ENCODE peak calls at places on chromosome 4, in seven cellular contexts. N, I, W, A, V, X and M are unnamed samples.

GRCh38 chr4:76179398-76180318 is 31.5 kb upstream of the NUP54 start:
- DNase-seq in N (peak; percentile 67), I (peak; percentile 79), W (peak; percentile 71), A (peak; percentile 89), V (peak; percentile 90), X (peak; percentile 71), M (peak; percentile 95)

GRCh38 chr4:170198742-170199141 is 109.0 kb upstream of the AADAT start:
- DNase-seq in N (no peak), I (no peak), W (no peak), A (no peak), V (no peak), X (no peak), M (no peak)

GRCh38 chr4:71765349-71765748 is 18.5 kb downstream of the GC start:
- DNase-seq in N (no peak), I (no peak), W (no peak), A (no peak), V (no peak), X (no peak), M (no peak)

GRCh38 chr4:8194306-8195242 is 4.5 kb upstream of the SH3TC1 start:
- DNase-seq in N (no peak), I (no peak), W (no peak), A (no peak), V (no peak), X (no peak), M (no peak)

GRCh38 chr4:86403575-86403974 is 43.7 kb upstream of the MAPK10 start:
- DNase-seq in N (no peak), I (no peak), W (no peak), A (no peak), V (no peak), X (no peak), M (no peak)

GRCh38 chr4:174375422-174375821 is 91.7 kb downstream of the CEP44 start:
- DNase-seq in N (no peak), I (no peak), W (no peak), A (no peak), V (peak; percentile 60), X (no peak), M (no peak)

GRCh38 chr4:125097729-125098128 is 217.0 kb upstream of the FAT4 start:
- DNase-seq in N (no peak), I (no peak), W (no peak), A (no peak), V (no peak), X (no peak), M (no peak)

GRCh38 chr4:53656421-53656981 is 65.2 kb upstream of the LNX1 start:
- DNase-seq in N (no peak), I (no peak), W (no peak), A (no peak), V (no peak), X (no peak), M (peak; percentile 52)

GRCh38 chr4:170423137-170423536 is 333.4 kb upstream of the AADAT start:
- DNase-seq in N (no peak), I (no peak), W (no peak), A (no peak), V (no peak), X (no peak), M (no peak)

GRCh38 chr4:182225257-182225852 is 17.8 kb upstream of the TENM3 start:
- DNase-seq in N (no peak), I (no peak), W (no peak), A (no peak), V (no peak), X (no peak), M (no peak)

GRCh38 chr4:94665500-94666398 is 92.0 kb upstream of the BMPR1B start:
- DNase-seq in N (no peak), I (no peak), W (no peak), A (no peak), V (no peak), X (no peak), M (no peak)

GRCh38 chr4:99205104-99205979 is 13.7 kb downstream of the ADH6 start:
- DNase-seq in N (no peak), I (no peak), W (no peak), A (no peak), V (no peak), X (no peak), M (no peak)

GRCh38 chr4:16677545-16677944 is 220.9 kb downstream of the LDB2 start:
- DNase-seq in N (no peak), I (peak; percentile 25), W (no peak), A (no peak), V (no peak), X (no peak), M (no peak)

GRCh38 chr4:90183254-90183653 is 56.1 kb downstream of the CCSER1 start:
- DNase-seq in N (no peak), I (no peak), W (no peak), A (no peak), V (no peak), X (no peak), M (no peak)

GRCh38 chr4:40405194-40405593 is 70.1 kb downstream of the CHRNA9 start:
- DNase-seq in N (no peak), I (no peak), W (no peak), A (no peak), V (no peak), X (no peak), M (no peak)

GRCh38 chr4:153223418-153223792 is 19.2 kb downstream of the TRIM2 start:
- DNase-seq in N (no peak), I (peak; percentile 33), W (no peak), A (no peak), V (no peak), X (no peak), M (no peak)

GRCh38 chr4:76002176-76002575 is 5.1 kb downstream of the CXCL9 start:
- DNase-seq in N (no peak), I (no peak), W (no peak), A (no peak), V (peak; percentile 42), X (no peak), M (no peak)

GRCh38 chr4:101345271-101345595 is 2.1 kb downstream of the PPP3CA start:
- DNase-seq in N (no peak), I (peak; percentile 30), W (no peak), A (no peak), V (peak; percentile 13), X (no peak), M (no peak)

GRCh38 chr4:110970642-110971041 is 347.8 kb upstream of the PITX2 start:
- DNase-seq in N (peak; percentile 10), I (no peak), W (no peak), A (no peak), V (no peak), X (no peak), M (peak; percentile 40)

GRCh38 chr4:123783936-123784335 is 387.3 kb downstream of the SPRY1 start:
- DNase-seq in N (no peak), I (no peak), W (no peak), A (no peak), V (no peak), X (no peak), M (no peak)
- H3K27ac ChIP-seq in N (no peak overlapping the region), I (no peak overlapping the region), W (no peak overlapping the region), A (peak overlapping the region; percentile 3), V (no peak overlapping the region), X (no peak overlapping the region), M (no peak overlapping the region)

GRCh38 chr4:3464349-3464905 is 1.3 kb downstream of the DOK7 start:
- DNase-seq in N (no peak), I (no peak), W (no peak), A (no peak), V (no peak), X (no peak), M (no peak)
- H3K4me1 ChIP-seq in N (peaks cover 14% of the 10 kb centered on the region), I (no peaks in the 10 kb centered on the region), W (no peaks in the 10 kb centered on the region), A (peaks cover 5% of the 10 kb centered on the region), V (peaks cover 34% of the 10 kb centered on the region), X (no peaks in the 10 kb centered on the region), M (peaks cover 2% of the 10 kb centered on the region)

GRCh38 chr4:183240581-183241321 is 79.3 kb downstream of the CLDN22 start:
- DNase-seq in N (peak; percentile 40), I (no peak), W (no peak), A (no peak), V (no peak), X (no peak), M (no peak)

GRCh38 chr4:183241322-183241640 is 78.8 kb downstream of the CLDN22 start:
- DNase-seq in N (no peak), I (no peak), W (no peak), A (no peak), V (peak; percentile 75), X (no peak), M (no peak)

GRCh38 chr4:183244506-183244905 is 75.6 kb downstream of the CLDN22 start:
- DNase-seq in N (no peak), I (no peak), W (no peak), A (no peak), V (no peak), X (no peak), M (no peak)

GRCh38 chr4:183242291-183242690 is 77.8 kb downstream of the CLDN22 start:
- DNase-seq in N (no peak), I (no peak), W (no peak), A (no peak), V (no peak), X (no peak), M (no peak)

GRCh38 chr4:183241771-183242170 is 78.3 kb downstream of the CLDN22 start:
- DNase-seq in N (no peak), I (no peak), W (no peak), A (no peak), V (no peak), X (no peak), M (no peak)
- H3K27ac ChIP-seq in N (peak overlapping the region; percentile 69), I (no peak overlapping the region), W (no peak overlapping the region), A (no peak overlapping the region), V (no peak overlapping the region), X (no peak overlapping the region), M (no peak overlapping the region)

DNA sequence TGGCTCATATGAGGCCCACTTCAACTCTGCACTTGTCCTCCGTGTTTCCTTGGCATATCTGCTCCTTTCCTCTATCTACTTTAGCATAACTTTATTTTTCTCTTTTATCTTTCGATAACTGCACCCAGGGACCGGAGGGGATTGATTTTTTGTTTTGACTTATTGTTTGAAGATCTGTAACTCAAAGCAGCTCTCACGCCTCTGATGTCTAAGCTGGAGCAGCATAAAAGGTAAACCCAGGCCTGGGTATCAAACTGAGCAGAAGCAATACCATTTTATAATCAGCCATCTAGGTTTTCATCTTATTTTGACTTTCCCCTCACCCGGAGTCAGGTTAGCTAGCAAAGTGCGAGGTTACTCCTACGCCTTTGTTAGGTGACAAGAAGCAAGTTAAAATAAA is 28.4 kb downstream of the LEF1 start:
- DNase-seq in N (no peak), I (no peak), W (peak; percentile 40), A (no peak), V (no peak), X (no peak), M (no peak)
- H3K4me1 ChIP-seq in N (no peaks in the 10 kb centered on the region), I (no peaks in the 10 kb centered on the region), W (peaks cover 27% of the 10 kb centered on the region), A (no peaks in the 10 kb centered on the region), V (peaks cover 4% of the 10 kb centered on the region), X (peaks cover 40% of the 10 kb centered on the region), M (no peaks in the 10 kb centered on the region)

GRCh38 chr4:138859249-138859648 is 156.3 kb upstream of the NOCT start:
- DNase-seq in N (no peak), I (no peak), W (no peak), A (no peak), V (no peak), X (no peak), M (no peak)
- H3K27ac ChIP-seq in N (no peak overlapping the region), I (no peak overlapping the region), W (no peak overlapping the region), A (no peak overlapping the region), V (no peak overlapping the region), X (no peak overlapping the region), M (no peak overlapping the region)

GRCh38 chr4:26334366-26334765 is 13.6 kb downstream of the RBPJ start:
- DNase-seq in N (no peak), I (no peak), W (no peak), A (no peak), V (no peak), X (no peak), M (no peak)
- H3K4me1 ChIP-seq in N (peaks cover 6% of the 10 kb centered on the region), I (no peaks in the 10 kb centered on the region), W (no peaks in the 10 kb centered on the region), A (peaks cover 15% of the 10 kb centered on the region), V (peaks cover 5% of the 10 kb centered on the region), X (peaks cover 3% of the 10 kb centered on the region), M (no peaks in the 10 kb centered on the region)